ENCODE peak calls at places on chromosomes 6 and 20, in eight cellular contexts. One of them, this sample, is unnamed.

GRCh38 chr6:25035451-25036435 is 100.0 kb upstream of the RIPOR2 start:
- DNase-seq in Daoy: no peak
- DNase-seq in neural progenitor cell: no peak
- DNase-seq in head of caudate nucleus: no peak
- DNase-seq in ELF-1: peak
- DNase-seq in occipital lobe: no peak
- DNase-seq in Right ventricle myocardium superior: no peak
- DNase-seq in mucosa of descending colon: no peak
- DNase-seq in this sample: no peak

GRCh38 chr20:20463933-20464374 is 96.0 kb downstream of the INSM1 start:
- DNase-seq in neural progenitor cell: peak
- DNase-seq in Daoy: no peak
- DNase-seq in ELF-1: peak
- DNase-seq in occipital lobe: peak
- DNase-seq in head of caudate nucleus: peak
- DNase-seq in mucosa of descending colon: no peak
- DNase-seq in Right ventricle myocardium superior: no peak
- DNase-seq in this sample: no peak

GRCh38 chr6:97473979-97474378 is 191.0 kb upstream of the MMS22L start:
- DNase-seq in occipital lobe: no peak
- DNase-seq in head of caudate nucleus: no peak
- DNase-seq in ELF-1: no peak
- DNase-seq in Right ventricle myocardium superior: no peak
- DNase-seq in mucosa of descending colon: no peak
- DNase-seq in Daoy: no peak
- DNase-seq in neural progenitor cell: no peak
- DNase-seq in this sample: no peak

GRCh38 chr6:42618686-42619085 is 54.9 kb downstream of the UBR2 start:
- DNase-seq in Daoy: peak
- DNase-seq in Right ventricle myocardium superior: no peak
- DNase-seq in mucosa of descending colon: no peak
- DNase-seq in ELF-1: no peak
- DNase-seq in head of caudate nucleus: no peak
- DNase-seq in neural progenitor cell: no peak
- DNase-seq in occipital lobe: peak
- DNase-seq in this sample: no peak

GRCh38 chr6:37324131-37325033 is 29.4 kb upstream of the RNF8 start:
- DNase-seq in head of caudate nucleus: no peak
- DNase-seq in Daoy: peak
- DNase-seq in occipital lobe: no peak
- DNase-seq in ELF-1: no peak
- DNase-seq in mucosa of descending colon: no peak
- DNase-seq in neural progenitor cell: no peak
- DNase-seq in Right ventricle myocardium superior: no peak
- DNase-seq in this sample: no peak

GRCh38 chr20:21516861-21517565 is 3.1 kb upstream of the NKX2-2 start:
- DNase-seq in Right ventricle myocardium superior: no peak
- DNase-seq in occipital lobe: no peak
- DNase-seq in neural progenitor cell: peak
- DNase-seq in mucosa of descending colon: no peak
- DNase-seq in ELF-1: peak
- DNase-seq in head of caudate nucleus: no peak
- DNase-seq in Daoy: no peak
- DNase-seq in this sample: peak

GRCh38 chr20:45896641-45897161 is 5.6 kb downstream of the CTSA start:
- DNase-seq in ELF-1: no peak
- DNase-seq in Daoy: no peak
- DNase-seq in mucosa of descending colon: no peak
- DNase-seq in occipital lobe: no peak
- DNase-seq in Right ventricle myocardium superior: no peak
- DNase-seq in neural progenitor cell: no peak
- DNase-seq in head of caudate nucleus: no peak
- DNase-seq in this sample: no peak

GRCh38 chr6:105578308-105578707 is 175.4 kb upstream of the PREP start:
- DNase-seq in neural progenitor cell: no peak
- DNase-seq in occipital lobe: no peak
- DNase-seq in ELF-1: no peak
- DNase-seq in Right ventricle myocardium superior: no peak
- DNase-seq in head of caudate nucleus: no peak
- DNase-seq in Daoy: no peak
- DNase-seq in mucosa of descending colon: no peak
- DNase-seq in this sample: no peak

GRCh38 chr6:151070666-151071065 is 169.1 kb upstream of the AKAP12 start:
- DNase-seq in ELF-1: no peak
- DNase-seq in mucosa of descending colon: no peak
- DNase-seq in Right ventricle myocardium superior: no peak
- DNase-seq in neural progenitor cell: no peak
- DNase-seq in Daoy: peak
- DNase-seq in head of caudate nucleus: no peak
- DNase-seq in occipital lobe: no peak
- DNase-seq in this sample: no peak

GRCh38 chr6:10733863-10734262 is 11.0 kb downstream of the TMEM14C start:
- DNase-seq in mucosa of descending colon: no peak
- DNase-seq in ELF-1: no peak
- DNase-seq in Daoy: no peak
- DNase-seq in occipital lobe: no peak
- DNase-seq in Right ventricle myocardium superior: no peak
- DNase-seq in neural progenitor cell: no peak
- DNase-seq in head of caudate nucleus: no peak
- DNase-seq in this sample: no peak

GRCh38 chr6:25363429-25363828 is 84.3 kb downstream of the CARMIL1 start:
- DNase-seq in ELF-1: no peak
- DNase-seq in head of caudate nucleus: no peak
- DNase-seq in Right ventricle myocardium superior: no peak
- DNase-seq in Daoy: no peak
- DNase-seq in neural progenitor cell: no peak
- DNase-seq in mucosa of descending colon: no peak
- DNase-seq in occipital lobe: no peak
- DNase-seq in this sample: no peak

GRCh38 chr6:37033819-37034790 is 28.6 kb downstream of the FGD2 start:
- DNase-seq in occipital lobe: no peak
- DNase-seq in head of caudate nucleus: no peak
- DNase-seq in mucosa of descending colon: no peak
- DNase-seq in Daoy: no peak
- DNase-seq in neural progenitor cell: no peak
- DNase-seq in ELF-1: no peak
- DNase-seq in Right ventricle myocardium superior: no peak
- DNase-seq in this sample: peak

GRCh38 chr6:10332121-10332520 is 82.8 kb downstream of the TFAP2A start:
- DNase-seq in Right ventricle myocardium superior: no peak
- DNase-seq in Daoy: peak
- DNase-seq in occipital lobe: no peak
- DNase-seq in ELF-1: no peak
- DNase-seq in head of caudate nucleus: no peak
- DNase-seq in mucosa of descending colon: no peak
- DNase-seq in neural progenitor cell: no peak
- DNase-seq in this sample: no peak

GRCh38 chr6:13919861-13920260 is 4.9 kb upstream of the RNF182 start:
- DNase-seq in occipital lobe: no peak
- DNase-seq in mucosa of descending colon: no peak
- DNase-seq in Right ventricle myocardium superior: no peak
- DNase-seq in head of caudate nucleus: no peak
- DNase-seq in Daoy: no peak
- DNase-seq in neural progenitor cell: no peak
- DNase-seq in ELF-1: no peak
- DNase-seq in this sample: no peak

GRCh38 chr20:56249244-56249955 is 868 bp downstream of the MC3R start:
- DNase-seq in neural progenitor cell: peak
- DNase-seq in ELF-1: peak
- DNase-seq in Right ventricle myocardium superior: peak
- DNase-seq in Daoy: peak
- DNase-seq in mucosa of descending colon: peak
- DNase-seq in occipital lobe: no peak
- DNase-seq in head of caudate nucleus: peak
- DNase-seq in this sample: no peak

GRCh38 chr20:25247100-25247665 is 702 bp upstream of the PYGB start:
- DNase-seq in Right ventricle myocardium superior: peak
- DNase-seq in occipital lobe: peak
- DNase-seq in neural progenitor cell: peak
- DNase-seq in Daoy: peak
- DNase-seq in mucosa of descending colon: peak
- DNase-seq in ELF-1: peak
- DNase-seq in head of caudate nucleus: peak
- DNase-seq in this sample: peak

GRCh38 chr6:111922454-111923297 is 49.4 kb upstream of the FYN start:
- DNase-seq in Right ventricle myocardium superior: no peak
- DNase-seq in Daoy: peak
- DNase-seq in ELF-1: no peak
- DNase-seq in neural progenitor cell: peak
- DNase-seq in head of caudate nucleus: no peak
- DNase-seq in mucosa of descending colon: no peak
- DNase-seq in occipital lobe: no peak
- DNase-seq in this sample: no peak

GRCh38 chr20:52529856-52530255 is 338.3 kb upstream of the ZFP64 start:
- DNase-seq in ELF-1: no peak
- DNase-seq in Right ventricle myocardium superior: no peak
- DNase-seq in occipital lobe: no peak
- DNase-seq in mucosa of descending colon: no peak
- DNase-seq in neural progenitor cell: no peak
- DNase-seq in Daoy: peak
- DNase-seq in head of caudate nucleus: no peak
- DNase-seq in this sample: no peak

GRCh38 chr20:22379472-22379871 is 204.9 kb downstream of the FOXA2 start:
- DNase-seq in neural progenitor cell: no peak
- DNase-seq in Daoy: peak
- DNase-seq in head of caudate nucleus: no peak
- DNase-seq in Right ventricle myocardium superior: no peak
- DNase-seq in occipital lobe: no peak
- DNase-seq in mucosa of descending colon: no peak
- DNase-seq in ELF-1: no peak
- DNase-seq in this sample: no peak

GRCh38 chr6:119669228-119669627 is 319.7 kb upstream of the MAN1A1 start:
- DNase-seq in Daoy: no peak
- DNase-seq in head of caudate nucleus: no peak
- DNase-seq in ELF-1: no peak
- DNase-seq in Right ventricle myocardium superior: no peak
- DNase-seq in mucosa of descending colon: no peak
- DNase-seq in neural progenitor cell: no peak
- DNase-seq in occipital lobe: no peak
- DNase-seq in this sample: no peak

GRCh38 chr20:32484221-32485125 is 100.7 kb downstream of the NOL4L start:
- DNase-seq in Right ventricle myocardium superior: peak
- DNase-seq in occipital lobe: no peak
- DNase-seq in Daoy: peak
- DNase-seq in neural progenitor cell: peak
- DNase-seq in ELF-1: peak
- DNase-seq in mucosa of descending colon: peak
- DNase-seq in head of caudate nucleus: peak
- DNase-seq in this sample: peak

GRCh38 chr6:105900120-105900937 is 185.8 kb upstream of the PRDM1 start:
- DNase-seq in Daoy: no peak
- DNase-seq in neural progenitor cell: no peak
- DNase-seq in mucosa of descending colon: no peak
- DNase-seq in head of caudate nucleus: no peak
- DNase-seq in occipital lobe: no peak
- DNase-seq in ELF-1: no peak
- DNase-seq in Right ventricle myocardium superior: no peak
- DNase-seq in this sample: no peak

GRCh38 chr6:6057442-6058053 is 50.8 kb upstream of the NRN1 start:
- DNase-seq in Right ventricle myocardium superior: no peak
- DNase-seq in head of caudate nucleus: no peak
- DNase-seq in neural progenitor cell: peak
- DNase-seq in Daoy: peak
- DNase-seq in ELF-1: no peak
- DNase-seq in occipital lobe: no peak
- DNase-seq in mucosa of descending colon: no peak
- DNase-seq in this sample: no peak

GRCh38 chr6:40693767-40694166 is 106.6 kb upstream of the LRFN2 start:
- DNase-seq in Right ventricle myocardium superior: no peak
- DNase-seq in occipital lobe: no peak
- DNase-seq in ELF-1: no peak
- DNase-seq in mucosa of descending colon: no peak
- DNase-seq in head of caudate nucleus: no peak
- DNase-seq in neural progenitor cell: no peak
- DNase-seq in Daoy: no peak
- DNase-seq in this sample: no peak

GRCh38 chr6:165181951-165182414 is 127.4 kb downstream of the C6orf118 start:
- DNase-seq in occipital lobe: peak
- DNase-seq in head of caudate nucleus: peak
- DNase-seq in neural progenitor cell: no peak
- DNase-seq in ELF-1: no peak
- DNase-seq in Right ventricle myocardium superior: no peak
- DNase-seq in mucosa of descending colon: no peak
- DNase-seq in Daoy: peak
- DNase-seq in this sample: no peak

GRCh38 chr20:50727792-50728485 is 3.4 kb upstream of the PARD6B start:
- DNase-seq in Right ventricle myocardium superior: no peak
- DNase-seq in ELF-1: no peak
- DNase-seq in neural progenitor cell: no peak
- DNase-seq in Daoy: no peak
- DNase-seq in occipital lobe: no peak
- DNase-seq in mucosa of descending colon: no peak
- DNase-seq in head of caudate nucleus: no peak
- DNase-seq in this sample: no peak

GRCh38 chr6:27388293-27389197 is at the start of gene ZNF391:
- DNase-seq in occipital lobe: peak
- DNase-seq in Right ventricle myocardium superior: peak
- DNase-seq in head of caudate nucleus: peak
- DNase-seq in neural progenitor cell: peak
- DNase-seq in Daoy: peak
- DNase-seq in ELF-1: peak
- DNase-seq in mucosa of descending colon: peak
- DNase-seq in this sample: peak

GRCh38 chr6:134750669-134751068 is 199.2 kb downstream of the ALDH8A1 start:
- DNase-seq in head of caudate nucleus: no peak
- DNase-seq in Daoy: peak
- DNase-seq in neural progenitor cell: no peak
- DNase-seq in mucosa of descending colon: no peak
- DNase-seq in Right ventricle myocardium superior: no peak
- DNase-seq in occipital lobe: no peak
- DNase-seq in ELF-1: no peak
- DNase-seq in this sample: no peak

GRCh38 chr6:208379-208778 is 83.9 kb upstream of the DUSP22 start:
- DNase-seq in ELF-1: no peak
- DNase-seq in mucosa of descending colon: no peak
- DNase-seq in occipital lobe: no peak
- DNase-seq in neural progenitor cell: no peak
- DNase-seq in head of caudate nucleus: no peak
- DNase-seq in Right ventricle myocardium superior: no peak
- DNase-seq in Daoy: no peak
- DNase-seq in this sample: no peak

GRCh38 chr6:91278416-91278815 is 691.5 kb upstream of the MAP3K7 start:
- DNase-seq in occipital lobe: no peak
- DNase-seq in Right ventricle myocardium superior: no peak
- DNase-seq in Daoy: no peak
- DNase-seq in head of caudate nucleus: no peak
- DNase-seq in neural progenitor cell: no peak
- DNase-seq in mucosa of descending colon: no peak
- DNase-seq in ELF-1: no peak
- DNase-seq in this sample: no peak

GRCh38 chr6:112400282-112400681 is 53.2 kb downstream of the RFPL4B start:
- DNase-seq in Daoy: no peak
- DNase-seq in neural progenitor cell: no peak
- DNase-seq in mucosa of descending colon: no peak
- DNase-seq in occipital lobe: no peak
- DNase-seq in ELF-1: no peak
- DNase-seq in head of caudate nucleus: no peak
- DNase-seq in Right ventricle myocardium superior: no peak
- DNase-seq in this sample: no peak

GRCh38 chr20:38255389-38255788 is 5.1 kb downstream of the KIAA1755 start:
- DNase-seq in neural progenitor cell: no peak
- DNase-seq in mucosa of descending colon: no peak
- DNase-seq in head of caudate nucleus: no peak
- DNase-seq in Right ventricle myocardium superior: no peak
- DNase-seq in ELF-1: no peak
- DNase-seq in occipital lobe: no peak
- DNase-seq in Daoy: no peak
- DNase-seq in this sample: no peak

GRCh38 chr20:20395856-20396600 is 28.1 kb downstream of the INSM1 start:
- DNase-seq in occipital lobe: no peak
- DNase-seq in Daoy: no peak
- DNase-seq in Right ventricle myocardium superior: no peak
- DNase-seq in ELF-1: peak
- DNase-seq in mucosa of descending colon: no peak
- DNase-seq in neural progenitor cell: peak
- DNase-seq in head of caudate nucleus: no peak
- DNase-seq in this sample: no peak

GRCh38 chr6:40299666-40300065 is 287.5 kb downstream of the LRFN2 start:
- DNase-seq in ELF-1: no peak
- DNase-seq in mucosa of descending colon: no peak
- DNase-seq in head of caudate nucleus: peak
- DNase-seq in neural progenitor cell: peak
- DNase-seq in occipital lobe: no peak
- DNase-seq in Daoy: no peak
- DNase-seq in Right ventricle myocardium superior: no peak
- DNase-seq in this sample: no peak